ENCODE peak calls at places on chromosomes 13 and 19, in four cellular contexts. One of them, this sample, is unnamed.

GRCh38 chr19:50460161-50460765 is 16.0 kb upstream of the EMC10 start:
- DNase-seq in neural progenitor cell: no peak
- DNase-seq in OCI-LY7: peak
- DNase-seq in PC-3: peak
- DNase-seq in this sample: peak

GRCh38 chr13:31803327-31803726 is 64.0 kb downstream of the RXFP2 start:
- DNase-seq in OCI-LY7: no peak
- DNase-seq in neural progenitor cell: no peak
- DNase-seq in PC-3: no peak
- DNase-seq in this sample: no peak

GRCh38 chr13:72004975-72005374 is 138.0 kb upstream of the DACH1 start:
- DNase-seq in neural progenitor cell: peak
- DNase-seq in OCI-LY7: no peak
- DNase-seq in PC-3: peak
- DNase-seq in this sample: no peak

GRCh38 chr19:12092065-12092867 is 27.7 kb downstream of the ZNF844 start:
- DNase-seq in neural progenitor cell: peak
- DNase-seq in PC-3: peak
- DNase-seq in OCI-LY7: no peak
- DNase-seq in this sample: peak

GRCh38 chr13:45416521-45417125 is 1.6 kb downstream of the SLC25A30 start:
- DNase-seq in PC-3: peak
- DNase-seq in OCI-LY7: no peak
- DNase-seq in neural progenitor cell: no peak
- DNase-seq in this sample: no peak

GRCh38 chr13:50149143-50149703 is 134.0 kb downstream of the KCNRG start:
- DNase-seq in OCI-LY7: no peak
- DNase-seq in PC-3: peak
- DNase-seq in neural progenitor cell: no peak
- DNase-seq in this sample: no peak

GRCh38 chr13:33258437-33259193 is 26.9 kb downstream of the STARD13 start:
- DNase-seq in neural progenitor cell: no peak
- DNase-seq in PC-3: no peak
- DNase-seq in OCI-LY7: no peak
- DNase-seq in this sample: no peak

GRCh38 chr19:7970716-7971448 is 27.4 kb upstream of the TIMM44 start:
- DNase-seq in PC-3: peak
- DNase-seq in neural progenitor cell: peak
- DNase-seq in OCI-LY7: peak
- DNase-seq in this sample: peak

GRCh38 chr13:52968074-52968700 is 60.4 kb upstream of the OLFM4 start:
- DNase-seq in neural progenitor cell: peak
- DNase-seq in OCI-LY7: peak
- DNase-seq in PC-3: peak
- DNase-seq in this sample: peak

GRCh38 chr13:21616205-21616604 is 12.2 kb upstream of the MICU2 start:
- DNase-seq in PC-3: no peak
- DNase-seq in OCI-LY7: no peak
- DNase-seq in neural progenitor cell: no peak
- DNase-seq in this sample: no peak

GRCh38 chr13:48829536-48829935 is 146.2 kb upstream of the FNDC3A start:
- DNase-seq in neural progenitor cell: no peak
- DNase-seq in PC-3: no peak
- DNase-seq in OCI-LY7: peak
- DNase-seq in this sample: no peak

GRCh38 chr19:58555369-58555885 is 522 bp upstream of the CHMP2A start:
- DNase-seq in OCI-LY7: no peak
- DNase-seq in neural progenitor cell: no peak
- DNase-seq in PC-3: no peak
- DNase-seq in this sample: no peak

GRCh38 chr19:50478901-50479715 is 2.5 kb upstream of the GARIN5A start:
- DNase-seq in OCI-LY7: peak
- DNase-seq in PC-3: peak
- DNase-seq in neural progenitor cell: peak
- DNase-seq in this sample: no peak

GRCh38 chr13:24649685-24650038 is 30.5 kb upstream of the ATP12A start:
- DNase-seq in OCI-LY7: no peak
- DNase-seq in PC-3: no peak
- DNase-seq in neural progenitor cell: no peak
- DNase-seq in this sample: no peak

GRCh38 chr13:20940083-20940482 is 37.5 kb upstream of the XPO4 start:
- DNase-seq in neural progenitor cell: no peak
- DNase-seq in OCI-LY7: no peak
- DNase-seq in PC-3: no peak
- DNase-seq in this sample: no peak

GRCh38 chr13:49649244-49649962 is 21.1 kb downstream of the ARL11 start:
- DNase-seq in PC-3: peak
- DNase-seq in OCI-LY7: no peak
- DNase-seq in neural progenitor cell: peak
- DNase-seq in this sample: no peak

GRCh38 chr19:6238643-6239281 is 41.0 kb downstream of the MLLT1 start:
- DNase-seq in PC-3: peak
- DNase-seq in OCI-LY7: no peak
- DNase-seq in neural progenitor cell: no peak
- DNase-seq in this sample: no peak

GRCh38 chr19:51786651-51787494 is 8.1 kb upstream of the FPR3 start:
- DNase-seq in PC-3: no peak
- DNase-seq in neural progenitor cell: no peak
- DNase-seq in OCI-LY7: no peak
- DNase-seq in this sample: no peak

GRCh38 chr19:34350161-34350561 is 14.8 kb upstream of the GPI start:
- DNase-seq in OCI-LY7: peak
- DNase-seq in neural progenitor cell: no peak
- DNase-seq in PC-3: no peak
- DNase-seq in this sample: no peak

GRCh38 chr13:47680752-47681151 is 320.3 kb downstream of the SUCLA2 start:
- DNase-seq in PC-3: peak
- DNase-seq in OCI-LY7: no peak
- DNase-seq in neural progenitor cell: no peak
- DNase-seq in this sample: no peak

GRCh38 chr19:14525729-14526128 is 3.7 kb upstream of the TECR start:
- DNase-seq in PC-3: no peak
- DNase-seq in neural progenitor cell: no peak
- DNase-seq in OCI-LY7: no peak
- DNase-seq in this sample: no peak

GRCh38 chr19:10471909-10472308 is 31.2 kb downstream of the KEAP1 start:
- DNase-seq in neural progenitor cell: no peak
- DNase-seq in PC-3: peak
- DNase-seq in OCI-LY7: peak
- DNase-seq in this sample: peak

GRCh38 chr19:7547153-7547552 is 11.6 kb downstream of the PNPLA6 start:
- DNase-seq in OCI-LY7: no peak
- DNase-seq in neural progenitor cell: no peak
- DNase-seq in PC-3: no peak
- DNase-seq in this sample: no peak

GRCh38 chr13:97339989-97340361 is 94.0 kb upstream of the RAP2A start:
- DNase-seq in neural progenitor cell: no peak
- DNase-seq in PC-3: no peak
- DNase-seq in OCI-LY7: no peak
- DNase-seq in this sample: no peak

GRCh38 chr19:46221981-46222610 is 7.4 kb upstream of the IGFL1 start:
- DNase-seq in OCI-LY7: no peak
- DNase-seq in neural progenitor cell: no peak
- DNase-seq in PC-3: peak
- DNase-seq in this sample: no peak
- TF ChIP-seq EZH2phosphoT487 in OCI-LY7: no peak
- TF ChIP-seq EZH2phosphoT487 in neural progenitor cell: no peak
- TF ChIP-seq EZH2phosphoT487 in PC-3: no peak
- TF ChIP-seq EZH2phosphoT487 in this sample: no peak

GRCh38 chr19:2061936-2062729 is 11.1 kb upstream of the MKNK2 start:
- DNase-seq in OCI-LY7: peak
- DNase-seq in neural progenitor cell: peak
- DNase-seq in PC-3: no peak
- DNase-seq in this sample: no peak

GRCh38 chr19:2063824-2064223 is 12.8 kb upstream of the MKNK2 start:
- DNase-seq in neural progenitor cell: no peak
- DNase-seq in OCI-LY7: peak
- DNase-seq in PC-3: no peak
- DNase-seq in this sample: no peak

GRCh38 chr19:2064395-2064787 is 13.3 kb upstream of the MKNK2 start:
- DNase-seq in OCI-LY7: no peak
- DNase-seq in PC-3: no peak
- DNase-seq in neural progenitor cell: no peak
- DNase-seq in this sample: no peak

GRCh38 chr19:2062770-2063169 is 11.7 kb upstream of the MKNK2 start:
- DNase-seq in neural progenitor cell: no peak
- DNase-seq in PC-3: no peak
- DNase-seq in OCI-LY7: no peak
- DNase-seq in this sample: no peak

GRCh38 chr19:2064788-2065524 is 13.9 kb upstream of the MKNK2 start:
- DNase-seq in neural progenitor cell: no peak
- DNase-seq in PC-3: no peak
- DNase-seq in OCI-LY7: no peak
- DNase-seq in this sample: no peak
- TF ChIP-seq EZH2phosphoT487 in neural progenitor cell: no peak
- TF ChIP-seq EZH2phosphoT487 in PC-3: no peak
- TF ChIP-seq EZH2phosphoT487 in OCI-LY7: no peak
- TF ChIP-seq EZH2phosphoT487 in this sample: no peak

GRCh38 chr19:46201413-46202310 is 27.9 kb upstream of the IGFL1 start:
- DNase-seq in neural progenitor cell: no peak
- DNase-seq in PC-3: peak
- DNase-seq in OCI-LY7: no peak
- DNase-seq in this sample: no peak
- TF ChIP-seq EZH2phosphoT487 in neural progenitor cell: no peak
- TF ChIP-seq EZH2phosphoT487 in PC-3: no peak
- TF ChIP-seq EZH2phosphoT487 in OCI-LY7: no peak
- TF ChIP-seq EZH2phosphoT487 in this sample: no peak

DNA sequence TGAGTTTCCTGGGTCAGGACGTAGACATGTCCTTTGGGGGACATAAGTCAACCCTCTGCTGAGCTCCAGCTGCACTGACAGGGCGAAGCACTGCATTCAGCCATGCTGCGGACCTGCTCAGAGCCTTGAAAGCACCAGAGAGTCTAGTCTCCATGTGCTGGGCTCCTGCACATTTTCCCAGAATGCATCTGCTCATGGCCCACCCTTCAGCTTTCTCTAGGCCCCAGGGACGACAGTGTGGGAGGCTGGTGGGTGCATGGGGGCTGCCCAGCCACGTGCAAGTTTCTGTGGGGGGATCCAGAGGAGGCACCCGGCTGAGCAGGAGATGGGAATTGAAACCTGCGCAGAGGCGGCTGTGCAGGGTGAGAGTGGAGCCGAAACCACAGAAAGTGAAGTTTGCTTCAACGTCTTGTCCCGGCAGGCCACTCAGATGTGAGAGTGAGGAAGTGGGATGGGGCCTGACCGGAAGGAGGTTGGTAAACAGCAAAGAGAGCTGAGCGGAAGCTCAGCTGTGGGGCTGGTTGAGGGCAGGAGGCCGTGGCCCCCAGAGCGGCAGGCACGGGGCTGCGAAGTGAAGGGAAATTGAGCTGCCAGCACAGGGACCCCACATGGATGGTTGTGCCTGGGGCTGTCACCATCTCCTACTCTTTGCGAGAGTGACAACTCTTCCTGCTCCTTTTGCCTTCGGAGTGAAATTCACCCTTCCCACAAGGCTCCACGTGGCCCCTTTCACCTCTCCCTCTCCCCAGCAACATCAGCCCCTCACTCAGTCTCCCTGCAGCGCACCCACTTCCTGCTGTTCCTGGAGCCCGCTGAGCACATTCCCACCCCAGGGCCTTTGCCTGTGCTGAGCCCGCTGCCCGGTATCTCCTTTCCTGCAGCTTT is 11.8 kb downstream of the PGLS start:
- DNase-seq in neural progenitor cell: no peak
- DNase-seq in PC-3: no peak
- DNase-seq in OCI-LY7: peak
- DNase-seq in this sample: peak
- TF ChIP-seq EZH2phosphoT487 in neural progenitor cell: no peak
- TF ChIP-seq EZH2phosphoT487 in PC-3: no peak
- TF ChIP-seq EZH2phosphoT487 in OCI-LY7: no peak
- TF ChIP-seq EZH2phosphoT487 in this sample: peak

DNA sequence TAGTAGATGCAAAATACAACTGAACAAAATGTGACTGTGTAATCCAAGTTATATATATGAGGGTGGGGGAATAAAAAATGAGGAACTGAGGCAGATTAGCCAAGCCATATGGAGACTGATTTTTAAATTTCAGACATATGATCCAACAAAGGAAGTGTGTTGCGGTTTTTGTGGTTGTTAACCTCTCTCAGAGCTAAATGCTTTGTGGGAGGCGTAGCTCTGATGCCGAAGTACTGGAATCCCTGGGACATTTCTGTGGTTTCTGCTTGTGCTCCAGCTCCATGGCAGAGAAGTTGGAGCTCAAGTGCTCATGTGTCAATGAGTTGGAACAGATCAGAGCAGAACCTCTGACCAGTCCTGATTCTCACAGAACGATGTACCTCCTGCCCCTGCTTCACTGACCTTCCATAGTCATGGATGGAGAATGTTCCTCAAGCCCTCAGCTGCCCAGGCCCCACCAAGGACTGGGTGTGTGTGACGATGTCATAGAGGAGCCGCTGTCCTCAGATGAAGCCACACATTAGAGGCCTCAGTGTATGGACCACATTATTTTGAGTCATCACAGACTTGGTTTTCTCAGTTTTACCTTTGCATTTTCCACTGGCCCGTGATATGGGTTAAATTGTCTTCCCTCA is 107.6 kb downstream of the SOX1 start:
- DNase-seq in OCI-LY7: no peak
- DNase-seq in PC-3: no peak
- DNase-seq in neural progenitor cell: no peak
- DNase-seq in this sample: peak
- TF ChIP-seq EZH2phosphoT487 in OCI-LY7: no peak
- TF ChIP-seq EZH2phosphoT487 in PC-3: no peak
- TF ChIP-seq EZH2phosphoT487 in neural progenitor cell: no peak
- TF ChIP-seq EZH2phosphoT487 in this sample: no peak

DNA sequence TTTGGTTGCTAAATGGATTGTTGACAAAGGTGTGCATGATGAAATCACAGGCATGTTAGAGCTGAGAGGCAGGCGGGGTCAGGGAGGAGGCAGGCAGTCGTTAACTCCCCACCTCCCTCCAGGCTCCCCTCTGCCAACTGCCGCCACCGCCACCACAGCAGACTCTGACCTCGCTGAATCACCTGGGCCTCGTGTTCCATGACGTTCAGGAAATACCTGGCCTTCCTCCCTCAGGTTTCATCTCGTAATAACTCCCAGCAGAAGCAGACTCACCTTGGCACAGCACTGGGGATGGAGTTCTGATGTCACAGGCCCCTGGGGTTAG is 198.5 kb downstream of the KATNAL1 start:
- DNase-seq in OCI-LY7: no peak
- DNase-seq in neural progenitor cell: no peak
- DNase-seq in PC-3: peak
- DNase-seq in this sample: no peak
- TF ChIP-seq EZH2phosphoT487 in OCI-LY7: no peak
- TF ChIP-seq EZH2phosphoT487 in neural progenitor cell: no peak
- TF ChIP-seq EZH2phosphoT487 in PC-3: no peak
- TF ChIP-seq EZH2phosphoT487 in this sample: no peak